ENCODE peak calls at places on chromosomes 1 and 21, in four cellular contexts. U is K562, A is A549, T is GM23338. N is an unnamed sample.

GRCh38 chr1:110035236-110035752 is 870 bp downstream of the STRIP1 start:
- DNase-seq in T (peak; percentile 72), A (no peak), U (no peak), N (no peak)

GRCh38 chr1:216740334-216740733 is 17.1 kb upstream of the ESRRG start:
- DNase-seq in A (no peak), U (no peak), T (peak; percentile 64), N (no peak)

GRCh38 chr1:13832100-13832499 is 132.1 kb downstream of the PRDM2 start:
- DNase-seq in U (no peak), A (no peak), T (no peak), N (no peak)

GRCh38 chr1:119471566-119471965 is 35.4 kb upstream of the HSD3B1 start:
- DNase-seq in A (no peak), T (peak; percentile 17), U (no peak), N (no peak)

GRCh38 chr1:34126486-34126885 is 38.5 kb downstream of the CSMD2 start:
- DNase-seq in T (no peak), U (no peak), A (no peak), N (no peak)

GRCh38 chr1:38541223-38541622 is 318.3 kb downstream of the RRAGC start:
- DNase-seq in U (peak; percentile 58), A (no peak), T (no peak), N (no peak)

GRCh38 chr21:27802816-27803475 is 836.1 kb upstream of the ADAMTS5 start:
- DNase-seq in T (peak; percentile 82), U (peak; percentile 40), A (peak; percentile 16), N (no peak)

GRCh38 chr1:34292472-34292871 is 115.8 kb downstream of the C1orf94 start:
- DNase-seq in U (no peak), A (no peak), T (peak; percentile 23), N (no peak)

GRCh38 chr1:198713081-198713480 is 74.2 kb downstream of the PTPRC start:
- DNase-seq in T (no peak), A (peak; percentile 5), U (no peak), N (no peak)

GRCh38 chr1:47755368-47755990 is 241.7 kb downstream of the TRABD2B start:
- DNase-seq in A (peak; percentile 43), U (peak; percentile 68), T (peak; percentile 83), N (peak; percentile 35)

GRCh38 chr1:60078182-60078581 is 4.6 kb upstream of the C1orf87 start:
- DNase-seq in A (no peak), T (no peak), U (no peak), N (no peak)

GRCh38 chr1:196877964-196878363 is 9.9 kb upstream of the CFHR4 start:
- DNase-seq in T (peak; percentile 91), A (peak; percentile 33), U (no peak), N (no peak)

GRCh38 chr21:29235714-29236197 is 63.0 kb upstream of the BACH1 start:
- DNase-seq in T (no peak), A (no peak), U (no peak), N (no peak)

GRCh38 chr1:206455681-206456344 is 14.5 kb upstream of the IKBKE start:
- DNase-seq in T (no peak), A (no peak), U (peak; percentile 94), N (no peak)

GRCh38 chr21:24375201-24375600 is 1232.1 kb downstream of the MRPL39 start:
- DNase-seq in U (no peak), A (no peak), T (peak; percentile 34), N (no peak)

GRCh38 chr1:18409609-18410237 is 71.0 kb upstream of the KLHDC7A start:
- DNase-seq in T (no peak), U (no peak), A (no peak), N (no peak)

GRCh38 chr21:37619464-37619974 is 252.9 kb downstream of the DYRK1A start:
- DNase-seq in A (no peak), T (no peak), U (no peak), N (no peak)

GRCh38 chr1:81840805-81841204 is 40.1 kb downstream of the ADGRL2 start:
- DNase-seq in A (no peak), U (no peak), T (no peak), N (no peak)

GRCh38 chr1:167630568-167631385 is 745 bp downstream of the RCSD1 start:
- DNase-seq in U (no peak), A (no peak), T (no peak), N (no peak)

GRCh38 chr1:231264642-231265041 is 23.6 kb downstream of the GNPAT start:
- DNase-seq in A (no peak), T (no peak), U (no peak), N (no peak)

GRCh38 chr1:41314781-41315481 is 46.3 kb upstream of the FOXO6 start:
- DNase-seq in U (no peak), A (no peak), T (peak; percentile 39), N (no peak)

GRCh38 chr1:54275349-54275748 is 75.4 kb downstream of the MRPL37 start:
- DNase-seq in A (no peak), U (no peak), T (no peak), N (no peak)

GRCh38 chr21:20463362-20463761 is 534.8 kb upstream of the NCAM2 start:
- DNase-seq in U (no peak), T (no peak), A (no peak), N (no peak)

GRCh38 chr1:151512326-151512725 is 1.1 kb downstream of the CGN start:
- DNase-seq in A (no peak), T (no peak), U (no peak), N (no peak)

GRCh38 chr1:44807364-44808062 is 362 bp upstream of the DYNLT4 start:
- DNase-seq in T (peak; percentile 90), U (peak; percentile 92), A (peak; percentile 97), N (peak; percentile 98)

GRCh38 chr1:212962509-212962908 is 12.2 kb downstream of the VASH2 start:
- DNase-seq in U (no peak), A (no peak), T (no peak), N (no peak)

GRCh38 chr1:44347280-44347679 is 7.8 kb downstream of the ERI3 start:
- DNase-seq in U (no peak), T (no peak), A (no peak), N (no peak)

GRCh38 chr1:20486457-20487235 is 636 bp upstream of the CAMK2N1 start:
- DNase-seq in T (peak; percentile 90), A (peak; percentile 75), U (peak; percentile 85), N (peak; percentile 84)

GRCh38 chr1:181397841-181398240 is 85.5 kb upstream of the CACNA1E start:
- DNase-seq in T (no peak), A (no peak), U (no peak), N (no peak)

GRCh38 chr1:230797376-230798186 is 50.4 kb downstream of the CAPN9 start:
- DNase-seq in T (peak; percentile 86), A (peak; percentile 64), U (peak; percentile 73), N (peak; percentile 62)

GRCh38 chr1:235670157-235670776 is 20.7 kb upstream of the GNG4 start:
- DNase-seq in U (no peak), A (peak; percentile 33), T (peak; percentile 65), N (no peak)

GRCh38 chr1:219128957-219129356 is 44.7 kb upstream of the LYPLAL1 start:
- DNase-seq in T (no peak), U (no peak), A (no peak), N (no peak)

GRCh38 chr1:30787266-30787665 is 29.7 kb upstream of the LAPTM5 start:
- DNase-seq in U (no peak), A (no peak), T (no peak), N (no peak)

GRCh38 chr1:30785714-30786113 is 28.1 kb upstream of the LAPTM5 start:
- DNase-seq in U (no peak), T (no peak), A (no peak), N (no peak)

GRCh38 chr1:30787856-30788495 is 30.4 kb upstream of the LAPTM5 start:
- DNase-seq in T (no peak), U (no peak), A (no peak), N (no peak)

GRCh38 chr1:30785181-30785580 is 27.6 kb upstream of the LAPTM5 start:
- DNase-seq in T (no peak), A (no peak), U (no peak), N (no peak)

GRCh38 chr1:30786264-30786991 is 28.9 kb upstream of the LAPTM5 start:
- DNase-seq in T (no peak), U (no peak), A (no peak), N (peak; percentile 79)
- TF ChIP-seq REST in T (no peak), U (no peak), A (no peak), N (no peak)

GRCh38 chr1:7960165-7960564 is 1.3 kb upstream of the PARK7 start:
- DNase-seq in A (no peak), U (no peak), T (no peak), N (no peak)

GRCh38 chr1:7962011-7962335 is 462 bp downstream of the PARK7 start:
- DNase-seq in U (no peak), T (no peak), A (no peak), N (no peak)

GRCh38 chr1:7961199-7962010 is at the start of gene PARK7:
- DNase-seq in T (peak; percentile 99), U (peak; percentile 99), A (peak; percentile 99), N (peak; percentile 96)

GRCh38 chr1:7962636-7963377 is 1.3 kb downstream of the PARK7 start:
- DNase-seq in A (no peak), T (no peak), U (no peak), N (no peak)

DNA sequence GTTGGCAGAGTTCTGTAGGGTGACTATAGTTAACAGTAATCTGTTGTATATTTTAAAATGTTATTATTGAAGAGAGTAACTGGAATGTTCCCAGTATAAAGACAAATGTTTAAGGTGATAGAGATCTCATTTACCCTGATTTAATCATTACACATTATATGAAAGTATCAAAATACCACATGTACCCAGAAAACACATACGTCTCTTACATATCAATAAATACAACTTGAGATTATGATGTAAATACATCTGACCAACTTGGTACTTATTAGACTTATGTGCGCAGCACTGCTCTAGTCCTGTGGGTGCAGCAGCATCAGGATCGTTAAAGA is 678 bp upstream of the PARK7 start:
- DNase-seq in U (no peak), A (no peak), T (no peak), N (no peak)
- TF ChIP-seq REST in U (no peak), A (no peak), T (no peak), N (no peak)

GRCh38 chr1:237794071-237794470 is 96.7 kb downstream of the ZP4 start:
- DNase-seq in U (no peak), A (peak; percentile 50), T (no peak), N (no peak)
- TF ChIP-seq REST in U (no peak), A (no peak), T (no peak), N (no peak)

GRCh38 chr21:14988760-14989159 is 76.0 kb downstream of the NRIP1 start:
- DNase-seq in U (no peak), A (no peak), T (peak; percentile 34), N (no peak)
- TF ChIP-seq REST in U (no peak), A (peak; percentile 43), T (peak; percentile 37), N (no peak)